ENCODE peak calls at places on chromosomes 12 and 14, in four cellular contexts. One of them, this sample, is unnamed.

GRCh38 chr12:67649165-67650126 is 901 bp downstream of the DYRK2 start:
- DNase-seq in small intestine: peak
- DNase-seq in epithelial cell of proximal tubule: no peak
- DNase-seq in T-helper 1 cell: peak
- DNase-seq in this sample: no peak

GRCh38 chr12:121916719-121917118 is 1.7 kb upstream of the CFAP251 start:
- DNase-seq in small intestine: no peak
- DNase-seq in epithelial cell of proximal tubule: no peak
- DNase-seq in T-helper 1 cell: no peak
- DNase-seq in this sample: no peak

GRCh38 chr12:27984275-27984674 is 11.7 kb upstream of the PTHLH start:
- DNase-seq in small intestine: no peak
- DNase-seq in epithelial cell of proximal tubule: no peak
- DNase-seq in T-helper 1 cell: no peak
- DNase-seq in this sample: no peak

GRCh38 chr14:93496856-93497255 is 66.1 kb downstream of the UNC79 start:
- DNase-seq in small intestine: no peak
- DNase-seq in epithelial cell of proximal tubule: no peak
- DNase-seq in T-helper 1 cell: no peak
- DNase-seq in this sample: no peak

GRCh38 chr14:31068235-31068634 is 42.1 kb upstream of the STRN3 start:
- DNase-seq in small intestine: no peak
- DNase-seq in epithelial cell of proximal tubule: no peak
- DNase-seq in T-helper 1 cell: no peak
- DNase-seq in this sample: no peak

GRCh38 chr12:105748806-105749600 is 389.8 kb downstream of the NUAK1 start:
- DNase-seq in small intestine: no peak
- DNase-seq in epithelial cell of proximal tubule: peak
- DNase-seq in T-helper 1 cell: no peak
- DNase-seq in this sample: no peak

GRCh38 chr12:32400114-32400672 is 835 bp downstream of the FGD4 start:
- DNase-seq in small intestine: peak
- DNase-seq in epithelial cell of proximal tubule: no peak
- DNase-seq in T-helper 1 cell: no peak
- DNase-seq in this sample: no peak

GRCh38 chr12:46358791-46359666 is 13.5 kb downstream of the SLC38A2 start:
- DNase-seq in small intestine: no peak
- DNase-seq in epithelial cell of proximal tubule: no peak
- DNase-seq in T-helper 1 cell: no peak
- DNase-seq in this sample: no peak

GRCh38 chr14:69073429-69073828 is 79.5 kb downstream of the DCAF5 start:
- DNase-seq in small intestine: no peak
- DNase-seq in epithelial cell of proximal tubule: no peak
- DNase-seq in T-helper 1 cell: no peak
- DNase-seq in this sample: no peak

GRCh38 chr12:121190523-121191031 is 19.4 kb upstream of the P2RX4 start:
- DNase-seq in small intestine: no peak
- DNase-seq in epithelial cell of proximal tubule: peak
- DNase-seq in T-helper 1 cell: no peak
- DNase-seq in this sample: no peak

GRCh38 chr12:13539051-13539450 is 342.5 kb downstream of the EMP1 start:
- DNase-seq in small intestine: peak
- DNase-seq in epithelial cell of proximal tubule: no peak
- DNase-seq in T-helper 1 cell: no peak
- DNase-seq in this sample: no peak

GRCh38 chr12:108123382-108123781 is 5.7 kb upstream of the WSCD2 start:
- DNase-seq in small intestine: no peak
- DNase-seq in epithelial cell of proximal tubule: no peak
- DNase-seq in T-helper 1 cell: no peak
- DNase-seq in this sample: no peak

GRCh38 chr14:69572634-69573135 is 2.0 kb downstream of the CCDC177 start:
- DNase-seq in small intestine: no peak
- DNase-seq in epithelial cell of proximal tubule: no peak
- DNase-seq in T-helper 1 cell: no peak
- DNase-seq in this sample: no peak

GRCh38 chr14:101131451-101131916 is 228.0 kb upstream of the RTL1 start:
- DNase-seq in small intestine: no peak
- DNase-seq in epithelial cell of proximal tubule: no peak
- DNase-seq in T-helper 1 cell: no peak
- DNase-seq in this sample: no peak

GRCh38 chr12:125097427-125097826 is 32.2 kb downstream of the AACS start:
- DNase-seq in small intestine: no peak
- DNase-seq in epithelial cell of proximal tubule: no peak
- DNase-seq in T-helper 1 cell: no peak
- DNase-seq in this sample: no peak

GRCh38 chr12:14207946-14208612 is 157.4 kb upstream of the ATF7IP start:
- DNase-seq in small intestine: peak
- DNase-seq in epithelial cell of proximal tubule: no peak
- DNase-seq in T-helper 1 cell: no peak
- DNase-seq in this sample: no peak

GRCh38 chr14:88612981-88613380 is 50.1 kb downstream of the ZC3H14 start:
- DNase-seq in small intestine: no peak
- DNase-seq in epithelial cell of proximal tubule: no peak
- DNase-seq in T-helper 1 cell: no peak
- DNase-seq in this sample: no peak

GRCh38 chr14:104707629-104708595 is 16.1 kb upstream of the ADSS1 start:
- DNase-seq in small intestine: no peak
- DNase-seq in epithelial cell of proximal tubule: no peak
- DNase-seq in T-helper 1 cell: no peak
- DNase-seq in this sample: no peak

GRCh38 chr14:30849354-30849753 is 25.0 kb upstream of the COCH start:
- DNase-seq in small intestine: no peak
- DNase-seq in epithelial cell of proximal tubule: no peak
- DNase-seq in T-helper 1 cell: no peak
- DNase-seq in this sample: no peak

GRCh38 chr14:47044841-47045240 is 393.3 kb upstream of the RPL10L start:
- DNase-seq in small intestine: no peak
- DNase-seq in epithelial cell of proximal tubule: no peak
- DNase-seq in T-helper 1 cell: no peak
- DNase-seq in this sample: no peak

GRCh38 chr14:102945346-102946130 is 23.1 kb downstream of the AMN start:
- DNase-seq in small intestine: no peak
- DNase-seq in epithelial cell of proximal tubule: no peak
- DNase-seq in T-helper 1 cell: no peak
- DNase-seq in this sample: no peak

GRCh38 chr14:65072256-65072655 is 30.1 kb downstream of the MAX start:
- DNase-seq in small intestine: no peak
- DNase-seq in epithelial cell of proximal tubule: no peak
- DNase-seq in T-helper 1 cell: no peak
- DNase-seq in this sample: no peak

GRCh38 chr14:49970474-49971147 is 77.7 kb downstream of the ARF6 start:
- DNase-seq in small intestine: peak
- DNase-seq in epithelial cell of proximal tubule: no peak
- DNase-seq in T-helper 1 cell: no peak
- DNase-seq in this sample: no peak

GRCh38 chr12:1744932-1745331 is 54.1 kb downstream of the ADIPOR2 start:
- DNase-seq in small intestine: no peak
- DNase-seq in epithelial cell of proximal tubule: no peak
- DNase-seq in T-helper 1 cell: no peak
- DNase-seq in this sample: no peak

GRCh38 chr14:63460594-63461132 is 82.5 kb downstream of the PPP2R5E start:
- DNase-seq in small intestine: no peak
- DNase-seq in epithelial cell of proximal tubule: no peak
- DNase-seq in T-helper 1 cell: no peak
- DNase-seq in this sample: no peak

GRCh38 chr14:72607386-72608125 is 286.3 kb downstream of the DPF3 start:
- DNase-seq in small intestine: no peak
- DNase-seq in epithelial cell of proximal tubule: no peak
- DNase-seq in T-helper 1 cell: no peak
- DNase-seq in this sample: no peak

GRCh38 chr14:74875941-74876913 is at the start of gene PROX2:
- DNase-seq in small intestine: no peak
- DNase-seq in epithelial cell of proximal tubule: no peak
- DNase-seq in T-helper 1 cell: peak
- DNase-seq in this sample: no peak

GRCh38 chr12:51238037-51238509 is 553 bp upstream of the DAZAP2 start:
- DNase-seq in small intestine: peak
- DNase-seq in epithelial cell of proximal tubule: no peak
- DNase-seq in T-helper 1 cell: no peak
- DNase-seq in this sample: no peak

GRCh38 chr14:93970967-93971634 is 5.3 kb downstream of the ASB2 start:
- DNase-seq in small intestine: peak
- DNase-seq in epithelial cell of proximal tubule: no peak
- DNase-seq in T-helper 1 cell: peak
- DNase-seq in this sample: no peak

GRCh38 chr14:39090548-39091111 is 12.4 kb downstream of the SEC23A start:
- DNase-seq in small intestine: peak
- DNase-seq in epithelial cell of proximal tubule: no peak
- DNase-seq in T-helper 1 cell: no peak
- DNase-seq in this sample: no peak

GRCh38 chr12:96445743-96446655 is 43.4 kb upstream of the CFAP54 start:
- DNase-seq in small intestine: peak
- DNase-seq in epithelial cell of proximal tubule: no peak
- DNase-seq in T-helper 1 cell: peak
- DNase-seq in this sample: peak

GRCh38 chr12:49692851-49693250 is 14.4 kb downstream of the FMNL3 start:
- DNase-seq in small intestine: no peak
- DNase-seq in epithelial cell of proximal tubule: no peak
- DNase-seq in T-helper 1 cell: no peak
- DNase-seq in this sample: no peak

GRCh38 chr12:108063192-108063591 is 65.9 kb upstream of the WSCD2 start:
- DNase-seq in small intestine: no peak
- DNase-seq in epithelial cell of proximal tubule: no peak
- DNase-seq in T-helper 1 cell: no peak
- DNase-seq in this sample: no peak

GRCh38 chr12:99806304-99806703 is 158.8 kb downstream of the GARIN6 start:
- DNase-seq in small intestine: no peak
- DNase-seq in epithelial cell of proximal tubule: no peak
- DNase-seq in T-helper 1 cell: no peak
- DNase-seq in this sample: no peak

GRCh38 chr12:93879476-93880376 is 202.6 kb downstream of the CRADD start:
- DNase-seq in small intestine: no peak
- DNase-seq in epithelial cell of proximal tubule: peak
- DNase-seq in T-helper 1 cell: no peak
- DNase-seq in this sample: no peak

GRCh38 chr12:120399531-120399930 is 30.6 kb upstream of the MSI1 start:
- DNase-seq in small intestine: no peak
- DNase-seq in epithelial cell of proximal tubule: no peak
- DNase-seq in T-helper 1 cell: no peak
- DNase-seq in this sample: no peak

GRCh38 chr12:42792265-42792664 is 202.7 kb upstream of the PRICKLE1 start:
- DNase-seq in small intestine: no peak
- DNase-seq in epithelial cell of proximal tubule: no peak
- DNase-seq in T-helper 1 cell: no peak
- DNase-seq in this sample: no peak